ENCODE peak calls at places on chromosome 17, in six cellular contexts. L is right lobe of liver, N is cardiac muscle cell, A is fibroblast of lung, P is cardiac fibroblast, H is heart left ventricle. O is an unnamed sample.

GRCh38 chr17:50421308-50422031 is 4.5 kb upstream of the ACSF2 start:
- DNase-seq in H (no peak), P (peak), N (peak), A (no peak), L (no peak), O (no peak)

GRCh38 chr17:77474292-77474988 is 333.7 kb downstream of the SEC14L1 start:
- DNase-seq in N (peak), P (peak), L (no peak), H (no peak), A (peak), O (no peak)

GRCh38 chr17:56499799-56500388 is 93.6 kb upstream of the NOG start:
- DNase-seq in H (no peak), A (peak), N (peak), P (peak), L (no peak), O (peak)

GRCh38 chr17:51120357-51120738 is 320 bp downstream of the SPAG9 start:
- DNase-seq in L (no peak), N (no peak), H (peak), P (no peak), A (peak), O (peak)

GRCh38 chr17:17807440-17807839 is 29.3 kb downstream of the SREBF1 start:
- DNase-seq in A (no peak), H (no peak), L (no peak), P (no peak), N (no peak), O (no peak)

GRCh38 chr17:4533522-4534502 is 21.4 kb downstream of the MYBBP1A start:
- DNase-seq in H (no peak), N (no peak), L (peak), P (no peak), A (no peak), O (no peak)

GRCh38 chr17:19979917-19980770 is 2.5 kb upstream of the AKAP10 start:
- DNase-seq in P (no peak), A (no peak), H (peak), L (peak), N (peak), O (no peak)

GRCh38 chr17:39625198-39625769 is 1.5 kb upstream of the PPP1R1B start:
- DNase-seq in A (no peak), L (no peak), P (peak), H (no peak), N (peak), O (no peak)

GRCh38 chr17:77427471-77427991 is 286.8 kb downstream of the SEC14L1 start:
- DNase-seq in P (peak), H (peak), N (peak), A (peak), L (no peak), O (peak)

GRCh38 chr17:72126575-72127486 is 6.0 kb downstream of the SOX9 start:
- DNase-seq in A (peak), H (peak), P (peak), L (no peak), N (peak), O (peak)

GRCh38 chr17:3976675-3977171 is 12.5 kb upstream of the ATP2A3 start:
- DNase-seq in L (peak), A (no peak), H (peak), N (no peak), P (no peak), O (no peak)

GRCh38 chr17:80538484-80538883 is 6.2 kb upstream of the RPTOR start:
- DNase-seq in A (no peak), L (no peak), N (no peak), H (no peak), P (no peak), O (no peak)

GRCh38 chr17:31787857-31788570 is 71.0 kb downstream of the COPRS start:
- DNase-seq in H (no peak), L (no peak), P (peak), N (peak), A (peak), O (peak)

GRCh38 chr17:44522883-44523671 is 19.9 kb upstream of the GPATCH8 start:
- DNase-seq in H (peak), N (peak), L (peak), P (peak), A (peak), O (peak)

GRCh38 chr17:49616086-49616485 is 40.4 kb downstream of the NXPH3 start:
- DNase-seq in N (peak), P (peak), A (no peak), L (no peak), H (no peak), O (no peak)

GRCh38 chr17:7842950-7843535 is 9.0 kb downstream of the KDM6B start:
- DNase-seq in P (peak), H (peak), A (peak), L (peak), N (peak), O (peak)

GRCh38 chr17:16120937-16121336 is 94.4 kb downstream of the NCOR1 start:
- DNase-seq in L (no peak), H (no peak), N (no peak), P (no peak), A (no peak), O (no peak)

GRCh38 chr17:51487947-51488346 is 227.6 kb downstream of the UTP18 start:
- DNase-seq in A (no peak), P (no peak), L (no peak), N (no peak), H (no peak), O (peak)

GRCh38 chr17:46820592-46821450 is 2.3 kb upstream of the WNT3 start:
- DNase-seq in N (no peak), H (no peak), P (no peak), L (no peak), A (no peak), O (no peak)

GRCh38 chr17:46817901-46818209 is 637 bp downstream of the WNT3 start:
- DNase-seq in N (no peak), A (no peak), L (no peak), P (no peak), H (no peak), O (no peak)

GRCh38 chr17:46818319-46818928 is at the start of gene WNT3:
- DNase-seq in L (no peak), A (no peak), P (no peak), N (no peak), H (no peak), O (peak)

GRCh38 chr17:46819906-46820351 is 1.4 kb upstream of the WNT3 start:
- DNase-seq in N (no peak), L (no peak), H (no peak), A (no peak), P (no peak), O (no peak)

DNA sequence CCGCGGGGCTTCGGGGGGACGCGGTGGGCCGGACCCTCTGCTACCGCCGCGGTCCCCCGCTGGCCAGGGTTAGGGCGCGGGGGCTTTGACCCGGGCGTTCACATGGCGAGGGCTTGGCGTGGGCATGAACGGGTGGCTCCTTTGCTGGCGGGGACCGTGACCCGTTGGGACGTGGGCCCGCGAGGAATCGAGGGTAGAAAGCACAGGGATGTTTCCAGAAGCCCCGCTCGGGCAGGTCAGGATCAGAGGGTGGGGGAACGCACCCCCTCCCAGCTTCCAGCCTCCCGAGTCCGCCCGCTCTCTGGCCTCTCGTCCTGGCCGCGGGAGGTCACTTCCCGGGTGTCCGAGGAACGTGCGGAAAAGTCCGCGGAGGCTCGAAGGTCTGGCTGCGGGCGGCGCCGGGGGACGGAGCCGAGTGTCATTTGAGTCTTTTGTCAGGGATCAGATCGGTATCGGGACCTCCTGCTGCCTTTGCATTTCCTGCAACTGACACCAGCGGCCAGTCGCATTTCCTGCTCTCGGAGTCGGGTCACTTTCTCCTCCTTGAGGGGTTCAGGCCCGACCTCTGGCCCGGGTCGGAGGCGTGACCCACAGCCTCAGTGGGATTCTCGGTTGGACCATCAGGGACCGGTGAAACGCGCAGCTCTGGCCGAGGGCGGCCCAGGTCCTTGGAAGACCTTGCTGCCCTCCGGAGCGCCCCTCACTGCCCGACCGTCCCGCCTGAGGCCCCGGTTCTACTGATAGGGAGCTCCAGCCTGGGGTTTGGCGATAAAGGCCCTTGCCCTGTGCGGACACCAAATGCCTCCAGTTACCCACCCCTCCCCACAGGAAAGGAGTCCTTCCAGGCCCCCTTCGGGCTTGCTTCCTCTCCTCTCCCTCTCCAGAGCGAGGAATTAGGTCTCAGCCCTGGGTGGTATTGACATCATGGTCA is 702 bp upstream of the WNT3 start:
- DNase-seq in A (no peak), P (no peak), N (no peak), H (no peak), L (no peak), O (no peak)
- H3K4me3 ChIP-seq in A (no peak), P (no peak), N (peak), H (peak), L (peak), O (peak)

GRCh38 chr17:70484050-70484449 is 314.7 kb downstream of the KCNJ2 start:
- DNase-seq in P (no peak), A (no peak), N (no peak), L (peak), H (no peak), O (no peak)
- TF ChIP-seq CTCF in P (no peak), A (no peak), N (no peak), L (no peak), H (no peak), O (no peak)

DNA sequence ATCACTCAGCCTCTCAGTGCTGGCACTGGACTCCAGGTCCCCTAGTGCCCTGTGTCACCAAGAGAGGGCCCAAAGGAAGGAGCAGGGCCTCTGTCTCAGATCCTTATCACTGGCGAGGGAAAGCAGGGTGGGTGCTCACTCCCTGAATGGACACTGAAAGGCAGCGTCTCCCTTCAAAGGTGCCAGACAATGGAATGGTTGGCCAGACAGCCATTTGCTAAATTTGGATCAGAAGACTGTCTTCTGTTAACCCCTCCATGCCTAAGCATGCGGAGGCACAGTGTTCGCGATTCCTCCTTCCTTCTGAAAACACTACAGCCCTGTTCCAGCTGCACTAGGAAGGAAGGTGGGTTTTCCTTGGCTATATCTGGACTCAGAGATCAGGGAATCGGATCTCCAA is 48.4 kb downstream of the SRCIN1 start:
- DNase-seq in L (no peak), H (no peak), P (no peak), N (no peak), A (no peak), O (no peak)
- H3K4me3 ChIP-seq in L (no peak), H (peak), P (no peak), N (no peak), A (no peak), O (no peak)

GRCh38 chr17:29619251-29619650 is 3.5 kb downstream of the CORO6 start:
- DNase-seq in L (no peak), P (peak), N (peak), H (peak), A (peak), O (peak)
- TF ChIP-seq CTCF in L (no peak), P (peak), N (peak), H (peak), A (no peak), O (peak)

GRCh38 chr17:61454095-61454931 is 2.1 kb downstream of the TBX4 start:
- DNase-seq in L (peak), H (no peak), A (no peak), N (no peak), P (no peak), O (no peak)
- H3K4me3 ChIP-seq in L (no peak), H (no peak), A (peak), N (no peak), P (no peak), O (no peak)

DNA sequence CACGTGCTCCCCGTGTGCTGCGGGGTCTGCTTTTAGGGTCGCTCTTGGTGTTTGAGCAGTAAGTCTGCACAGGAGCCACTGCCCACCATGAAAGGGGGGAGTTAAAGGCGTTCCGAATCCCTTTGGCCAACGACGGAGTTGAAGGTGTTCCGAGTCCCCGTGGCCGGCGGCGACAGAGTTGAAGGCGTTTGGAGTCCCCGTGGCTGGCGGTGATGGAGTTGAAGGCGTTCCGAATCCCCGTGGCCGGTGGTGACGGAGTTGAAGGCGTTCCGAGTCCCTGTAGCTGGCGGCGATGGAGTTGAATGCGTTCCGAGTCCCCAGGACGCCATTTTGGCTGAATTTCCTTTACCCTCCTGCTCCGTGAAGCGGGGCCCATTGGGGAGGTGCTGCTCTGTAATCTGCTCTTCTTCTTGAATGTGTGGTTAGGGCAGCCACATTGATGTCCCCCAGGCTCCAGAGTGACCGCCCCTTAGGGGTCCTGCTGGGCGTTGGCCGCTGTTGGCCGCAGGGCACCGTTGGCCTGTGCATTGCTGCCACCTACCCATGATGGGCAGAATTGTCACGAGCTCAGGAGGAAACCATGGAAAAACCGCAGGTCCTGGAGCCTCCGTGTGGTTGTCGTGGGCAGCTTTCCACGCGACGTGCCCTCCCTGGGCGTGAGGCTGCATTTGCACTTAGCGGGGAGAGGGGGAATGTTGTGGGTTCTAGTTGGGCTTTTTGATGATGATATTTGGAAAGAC is 73.7 kb upstream of the ZNF750 start:
- DNase-seq in P (no peak), L (no peak), N (no peak), H (no peak), A (no peak), O (peak)
- TF ChIP-seq CTCF in P (no peak), L (peak), N (no peak), H (peak), A (no peak), O (peak)

GRCh38 chr17:1625507-1626080 is 3.0 kb downstream of the SLC43A2 start:
- DNase-seq in A (no peak), H (no peak), P (no peak), N (no peak), L (no peak), O (no peak)
- H3K4me3 ChIP-seq in A (no peak), H (no peak), P (no peak), N (no peak), L (no peak), O (no peak)

DNA sequence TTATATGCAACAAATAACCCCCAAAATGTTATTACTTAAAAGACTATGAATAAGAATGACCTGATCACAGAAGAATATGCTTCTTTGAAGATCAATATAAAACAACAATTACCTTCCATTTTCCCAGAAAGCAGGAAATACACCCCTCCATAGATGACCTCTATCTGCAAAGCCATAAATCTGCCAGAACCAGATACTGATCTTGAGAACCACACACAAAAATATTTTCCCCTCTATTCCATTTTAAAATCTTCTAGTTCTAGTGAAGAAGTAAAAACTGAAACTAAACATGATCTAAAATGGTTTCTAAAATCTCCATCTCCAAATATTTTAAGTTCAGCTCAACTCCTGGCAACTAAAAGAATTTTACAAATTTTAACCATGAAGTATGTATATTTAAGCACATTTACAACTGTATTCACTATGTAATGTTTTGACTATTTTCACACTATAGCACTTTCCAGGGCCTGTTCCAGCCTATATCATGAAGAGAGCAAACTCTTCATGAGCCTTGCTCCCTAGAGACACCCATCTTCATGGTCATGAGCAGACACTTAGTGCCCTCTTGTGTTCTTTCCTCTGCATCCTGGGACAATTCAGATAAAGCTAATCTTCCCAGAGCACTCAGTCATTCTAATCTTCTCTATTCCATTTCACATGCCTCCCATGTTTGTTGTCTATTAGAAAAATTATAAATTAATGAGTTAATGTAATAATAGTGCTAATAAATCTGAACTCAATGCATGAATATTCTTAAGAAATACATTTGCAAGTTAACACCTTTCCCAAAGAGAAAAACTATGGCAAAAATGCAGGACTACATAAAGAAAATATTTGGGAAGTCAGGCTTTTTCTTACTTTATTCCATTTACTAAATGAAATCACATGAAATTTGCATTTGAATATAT is 87.0 kb downstream of the HELZ start:
- DNase-seq in P (peak), H (no peak), N (peak), A (peak), L (no peak), O (peak)
- TF ChIP-seq CTCF in P (peak), H (no peak), N (peak), A (peak), L (peak), O (peak)

DNA sequence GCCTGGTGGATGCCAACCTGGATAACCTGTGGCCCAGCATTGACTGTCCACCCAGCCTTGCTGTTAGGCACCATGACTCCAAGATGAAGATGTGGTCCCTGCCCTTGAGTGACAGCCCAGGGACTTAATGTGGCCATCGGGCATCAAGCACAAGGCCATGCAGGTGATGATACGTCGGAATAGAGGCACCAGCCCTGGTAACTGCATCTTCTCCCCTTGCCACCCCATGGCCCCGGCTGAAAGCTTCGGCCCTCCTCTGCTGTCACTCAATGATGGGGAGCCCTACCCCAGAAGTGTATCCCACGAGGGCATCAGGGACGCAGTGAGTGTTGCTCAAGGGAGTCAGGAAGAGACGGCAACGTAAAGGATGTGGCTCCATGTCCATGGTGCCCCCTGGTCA is 2.0 kb downstream of the NT5C start:
- DNase-seq in H (no peak), A (no peak), L (no peak), P (no peak), N (no peak), O (no peak)
- H3K4me3 ChIP-seq in H (no peak), A (no peak), L (no peak), P (no peak), N (no peak), O (no peak)